ENCODE peak calls at places on chromosomes 12 and 14, in ten cellular contexts. B is hypothalamus; O is endothelial cell; Q is activated T-cell treated with anti-CD3 and anti-CD28 coated beads for 1 hour; T is stimulated activated CD8-positive, alpha-beta memory T cell treated with anti-CD3 and anti-CD28 coated beads, Interleukin-15, amount 100 ng/mL, for 1 hour; X is central memory CD4-positive, alpha-beta T cell; V is cardiac fibroblast; E is germinal center; K is RPMI7951; C is SHP77. W is an unnamed sample.
A peak's percentile ranks its signal among the peaks of the same experiment; 100 is the strongest.

GRCh38 chr12:113396828-113397496 is 6.7 kb downstream of the SDS start:
- DNase-seq in C (no peak), X (no peak), K (no peak), E (no peak), O (no peak), T (no peak), V (no peak), B (no peak), Q (no peak), W (no peak)

GRCh38 chr14:99879401-99880295 is 86.4 kb downstream of the EML1 start:
- DNase-seq in O (no peak), C (no peak), K (peak; percentile 57), B (no peak), V (peak; percentile 70), X (no peak), Q (no peak), E (no peak), T (no peak), W (peak; percentile 49)

GRCh38 chr14:81940636-81941035 is 407.0 kb upstream of the SEL1L start:
- DNase-seq in Q (no peak), O (no peak), V (no peak), K (no peak), B (no peak), E (no peak), C (no peak), T (no peak), X (no peak), W (no peak)

GRCh38 chr14:32913725-32914124 is 25.0 kb upstream of the NPAS3 start:
- DNase-seq in C (peak; percentile 13), V (peak; percentile 6), O (no peak), T (no peak), B (no peak), Q (no peak), E (no peak), K (peak; percentile 33), X (no peak), W (peak; percentile 16)

GRCh38 chr12:92128612-92129011 is 17.0 kb downstream of the BTG1 start:
- DNase-seq in Q (no peak), E (no peak), X (no peak), O (no peak), B (no peak), V (no peak), C (no peak), T (no peak), K (no peak), W (no peak)

GRCh38 chr12:56150563-56150962 is 1.8 kb upstream of the MYL6B start:
- DNase-seq in V (peak; percentile 53), E (no peak), B (no peak), C (no peak), T (no peak), X (no peak), K (no peak), O (no peak), Q (no peak), W (peak; percentile 50)

GRCh38 chr14:95953111-95953724 is 76.6 kb downstream of the TUNAR start:
- DNase-seq in V (peak; percentile 1), C (no peak), X (no peak), T (no peak), B (no peak), Q (no peak), K (peak; percentile 12), O (peak; percentile 22), E (no peak), W (no peak)

GRCh38 chr14:101017806-101018560 is 114.5 kb upstream of the RTL1 start:
- DNase-seq in K (no peak), X (no peak), T (no peak), V (no peak), E (no peak), Q (no peak), B (no peak), C (no peak), O (peak; percentile 0), W (no peak)

GRCh38 chr14:99821519-99822165 is 28.4 kb downstream of the EML1 start:
- DNase-seq in O (no peak), K (peak; percentile 60), E (no peak), V (peak; percentile 46), B (no peak), X (peak; percentile 12), Q (no peak), T (no peak), C (no peak), W (peak; percentile 81)